ENCODE peak calls at places on chromosomes 16 and 17, in ten cellular contexts. One of them, this sample, is unnamed.

GRCh38 chr17:51245535-51245934 is 14.3 kb downstream of the MBTD1 start:
- DNase-seq in ELR: no peak
- DNase-seq in ACHN: no peak
- DNase-seq in right atrium auricular region: no peak
- DNase-seq in left colon: no peak
- DNase-seq in colonic mucosa: no peak
- DNase-seq in AG10803: no peak
- DNase-seq in progenitor cell of endocrine pancreas: no peak
- DNase-seq in T-helper 2 cell: no peak
- DNase-seq in nephron progenitor cell: no peak
- DNase-seq in this sample: no peak

GRCh38 chr16:28003923-28004322 is 59.6 kb downstream of the GSG1L start:
- DNase-seq in ELR: no peak
- DNase-seq in progenitor cell of endocrine pancreas: no peak
- DNase-seq in right atrium auricular region: no peak
- DNase-seq in colonic mucosa: no peak
- DNase-seq in T-helper 2 cell: no peak
- DNase-seq in left colon: no peak
- DNase-seq in AG10803: no peak
- DNase-seq in ACHN: no peak
- DNase-seq in nephron progenitor cell: no peak
- DNase-seq in this sample: no peak

GRCh38 chr17:38339891-38340290 is 3.9 kb downstream of the GPR179 start:
- DNase-seq in ELR: no peak
- DNase-seq in nephron progenitor cell: no peak
- DNase-seq in right atrium auricular region: no peak
- DNase-seq in AG10803: no peak
- DNase-seq in left colon: no peak
- DNase-seq in ACHN: no peak
- DNase-seq in colonic mucosa: no peak
- DNase-seq in T-helper 2 cell: no peak
- DNase-seq in progenitor cell of endocrine pancreas: no peak
- DNase-seq in this sample: no peak

GRCh38 chr17:56819431-56820145 is 14.1 kb downstream of the C17orf67 start:
- DNase-seq in T-helper 2 cell: no peak
- DNase-seq in AG10803: peak
- DNase-seq in ACHN: peak
- DNase-seq in nephron progenitor cell: peak
- DNase-seq in right atrium auricular region: peak
- DNase-seq in left colon: peak
- DNase-seq in progenitor cell of endocrine pancreas: peak
- DNase-seq in colonic mucosa: peak
- DNase-seq in ELR: peak
- DNase-seq in this sample: peak

GRCh38 chr16:1990336-1991134 is 765 bp downstream of the SYNGR3 start:
- DNase-seq in ACHN: peak
- DNase-seq in right atrium auricular region: no peak
- DNase-seq in progenitor cell of endocrine pancreas: no peak
- DNase-seq in AG10803: no peak
- DNase-seq in nephron progenitor cell: peak
- DNase-seq in left colon: peak
- DNase-seq in T-helper 2 cell: no peak
- DNase-seq in colonic mucosa: peak
- DNase-seq in ELR: no peak
- DNase-seq in this sample: peak

GRCh38 chr16:57187508-57187854 is 1.4 kb downstream of the RSPRY1 start:
- DNase-seq in T-helper 2 cell: no peak
- DNase-seq in AG10803: no peak
- DNase-seq in left colon: no peak
- DNase-seq in right atrium auricular region: no peak
- DNase-seq in ELR: no peak
- DNase-seq in progenitor cell of endocrine pancreas: no peak
- DNase-seq in nephron progenitor cell: no peak
- DNase-seq in ACHN: peak
- DNase-seq in colonic mucosa: no peak
- DNase-seq in this sample: no peak

GRCh38 chr16:1309888-1310831 is 724 bp downstream of the UBE2I start:
- DNase-seq in left colon: peak
- DNase-seq in AG10803: peak
- DNase-seq in progenitor cell of endocrine pancreas: no peak
- DNase-seq in ELR: peak
- DNase-seq in nephron progenitor cell: no peak
- DNase-seq in ACHN: peak
- DNase-seq in colonic mucosa: peak
- DNase-seq in T-helper 2 cell: peak
- DNase-seq in right atrium auricular region: peak
- DNase-seq in this sample: no peak

GRCh38 chr16:64866026-64866425 is 255.8 kb downstream of the CDH11 start:
- DNase-seq in ACHN: no peak
- DNase-seq in nephron progenitor cell: no peak
- DNase-seq in ELR: no peak
- DNase-seq in T-helper 2 cell: no peak
- DNase-seq in left colon: no peak
- DNase-seq in colonic mucosa: no peak
- DNase-seq in right atrium auricular region: no peak
- DNase-seq in progenitor cell of endocrine pancreas: no peak
- DNase-seq in AG10803: peak
- DNase-seq in this sample: no peak

GRCh38 chr17:80780381-80781187 is 211.1 kb upstream of the CHMP6 start:
- DNase-seq in AG10803: no peak
- DNase-seq in ELR: peak
- DNase-seq in left colon: no peak
- DNase-seq in right atrium auricular region: no peak
- DNase-seq in nephron progenitor cell: no peak
- DNase-seq in colonic mucosa: no peak
- DNase-seq in ACHN: no peak
- DNase-seq in progenitor cell of endocrine pancreas: no peak
- DNase-seq in T-helper 2 cell: no peak
- DNase-seq in this sample: no peak

GRCh38 chr17:77254961-77255741 is 114.4 kb downstream of the SEC14L1 start:
- DNase-seq in nephron progenitor cell: no peak
- DNase-seq in AG10803: peak
- DNase-seq in colonic mucosa: no peak
- DNase-seq in ACHN: peak
- DNase-seq in right atrium auricular region: no peak
- DNase-seq in T-helper 2 cell: no peak
- DNase-seq in progenitor cell of endocrine pancreas: no peak
- DNase-seq in ELR: peak
- DNase-seq in left colon: no peak
- DNase-seq in this sample: no peak